ENCODE peak calls at places on chromosomes 1 and 21, in ten cellular contexts. H is transverse colon, Y is stomach, V is K562, W is GM12878, I is esophagus muscularis mucosa, J is sigmoid colon, C is suprapubic skin, B is HepG2, K is H1. R is an unnamed sample.
A peak's percentile ranks its signal among the peaks of the same experiment; 100 is the strongest.

GRCh38 chr1:227120827-227121226 is 180.7 kb downstream of the COQ8A start:
- DNase-seq in H (no peak), Y (no peak), V (no peak), W (no peak), I (no peak), J (no peak), C (no peak), B (no peak), K (no peak), R (no peak)

GRCh38 chr1:221768444-221769066 is 26.7 kb upstream of the DUSP10 start:
- DNase-seq in H (no peak), Y (no peak), V (no peak), W (no peak), I (no peak), J (no peak), C (no peak), B (peak; percentile 2), K (no peak), R (no peak)

GRCh38 chr21:16095005-16095404 is 365.2 kb downstream of the USP25 start:
- DNase-seq in H (no peak), Y (no peak), V (no peak), W (no peak), I (no peak), J (no peak), C (no peak), B (no peak), K (no peak), R (no peak)

GRCh38 chr1:57404914-57405313 is 18.9 kb downstream of the DAB1 start:
- DNase-seq in H (no peak), Y (no peak), V (no peak), W (no peak), I (no peak), J (no peak), C (no peak), B (no peak), K (no peak), R (no peak)

GRCh38 chr1:206753141-206753540 is 17.4 kb upstream of the IL19 start:
- DNase-seq in H (no peak), Y (no peak), V (no peak), W (no peak), I (no peak), J (no peak), C (no peak), B (no peak), K (no peak), R (no peak)

GRCh38 chr1:29675481-29676263 is 439.4 kb downstream of the PTPRU start:
- DNase-seq in H (no peak), Y (peak; percentile 9), V (no peak), W (no peak), I (peak; percentile 85), J (no peak), C (peak; percentile 50), B (no peak), K (peak; percentile 28), R (peak; percentile 3)

GRCh38 chr21:35336534-35336933 is 287.4 kb upstream of the RUNX1 start:
- DNase-seq in H (no peak), Y (no peak), V (peak; percentile 35), W (no peak), I (no peak), J (no peak), C (no peak), B (no peak), K (no peak), R (no peak)

GRCh38 chr1:219412772-219413171 is 200.1 kb downstream of the ZC3H11B start:
- DNase-seq in H (no peak), Y (no peak), V (no peak), W (no peak), I (no peak), J (no peak), C (no peak), B (no peak), K (no peak), R (no peak)

DNA sequence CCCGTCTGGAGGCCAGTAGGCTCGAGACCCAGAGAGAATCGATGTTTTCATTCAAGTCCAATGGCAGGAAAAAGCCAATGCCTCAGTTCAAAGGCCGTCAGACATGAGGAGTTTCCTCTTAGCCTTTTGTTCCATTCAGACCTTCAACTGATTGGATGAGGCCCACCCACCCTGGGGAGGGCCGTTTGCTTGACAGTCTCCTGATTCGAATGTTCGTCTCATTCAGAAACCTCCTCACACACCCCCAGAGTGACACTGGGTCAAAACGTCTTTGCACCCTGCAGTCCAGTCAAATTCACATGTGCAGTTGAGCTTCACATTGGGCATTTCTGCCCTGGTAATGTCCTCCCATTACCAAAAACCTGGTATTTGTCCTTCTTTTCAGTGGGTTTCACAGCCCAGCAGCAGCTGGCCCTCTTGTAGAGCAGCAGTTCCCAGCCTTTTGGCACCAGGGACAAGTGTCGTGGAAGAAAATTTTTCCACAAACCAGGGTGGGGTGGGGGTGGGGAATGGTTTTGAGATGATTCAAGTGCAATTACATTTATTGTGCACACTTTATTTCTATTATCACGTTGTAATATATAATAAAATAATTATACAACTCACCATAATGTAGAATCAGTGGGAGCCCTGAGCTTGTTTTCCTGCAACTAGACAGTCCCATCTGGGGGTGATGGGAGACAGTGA is 40.1 kb downstream of the RSPH1 start:
- DNase-seq in H (peak; percentile 7), Y (no peak), V (no peak), W (no peak), I (no peak), J (no peak), C (no peak), B (no peak), K (no peak), R (no peak)
- TF ChIP-seq POLR2AphosphoS5 in H (no peak), Y (no peak), V (no peak), W (no peak), I (no peak), J (no peak), C (no peak), B (no peak), K (no peak), R (no peak)

GRCh38 chr1:229507951-229508822 is at the start of gene NUP133:
- DNase-seq in H (peak; percentile 100), Y (peak; percentile 100), V (peak; percentile 98), W (peak; percentile 86), I (peak; percentile 100), J (peak; percentile 100), C (peak; percentile 100), B (peak; percentile 95), K (peak; percentile 99), R (peak; percentile 98)

GRCh38 chr1:229509576-229509975 is 1.4 kb upstream of the NUP133 start:
- DNase-seq in H (no peak), Y (no peak), V (peak; percentile 42), W (no peak), I (no peak), J (no peak), C (no peak), B (peak; percentile 91), K (no peak), R (no peak)

GRCh38 chr1:229508823-229509337 is 739 bp upstream of the NUP133 start:
- DNase-seq in H (no peak), Y (no peak), V (no peak), W (no peak), I (no peak), J (no peak), C (no peak), B (peak; percentile 9), K (no peak), R (no peak)

GRCh38 chr1:229507502-229507901 is 639 bp downstream of the NUP133 start:
- DNase-seq in H (no peak), Y (no peak), V (no peak), W (no peak), I (no peak), J (no peak), C (no peak), B (no peak), K (no peak), R (no peak)

GRCh38 chr1:229506633-229507032 is 1.5 kb downstream of the NUP133 start:
- DNase-seq in H (no peak), Y (no peak), V (no peak), W (no peak), I (no peak), J (no peak), C (no peak), B (no peak), K (no peak), R (no peak)
- TF ChIP-seq EP300 in H (no peak), Y (no peak), V (no peak), W (no peak), I (no peak), J (no peak), C (no peak), B (no peak), K (no peak), R (no peak)

GRCh38 chr1:177591155-177591554 is 378.7 kb downstream of the SEC16B start:
- DNase-seq in H (no peak), Y (no peak), V (no peak), W (no peak), I (no peak), J (no peak), C (no peak), B (no peak), K (no peak), R (no peak)

GRCh38 chr1:177589166-177589565 is 380.7 kb downstream of the SEC16B start:
- DNase-seq in H (no peak), Y (peak; percentile 38), V (no peak), W (no peak), I (peak; percentile 47), J (no peak), C (no peak), B (no peak), K (no peak), R (no peak)

GRCh38 chr1:177586429-177586828 is 383.4 kb downstream of the SEC16B start:
- DNase-seq in H (no peak), Y (no peak), V (no peak), W (no peak), I (no peak), J (no peak), C (no peak), B (no peak), K (no peak), R (no peak)

DNA sequence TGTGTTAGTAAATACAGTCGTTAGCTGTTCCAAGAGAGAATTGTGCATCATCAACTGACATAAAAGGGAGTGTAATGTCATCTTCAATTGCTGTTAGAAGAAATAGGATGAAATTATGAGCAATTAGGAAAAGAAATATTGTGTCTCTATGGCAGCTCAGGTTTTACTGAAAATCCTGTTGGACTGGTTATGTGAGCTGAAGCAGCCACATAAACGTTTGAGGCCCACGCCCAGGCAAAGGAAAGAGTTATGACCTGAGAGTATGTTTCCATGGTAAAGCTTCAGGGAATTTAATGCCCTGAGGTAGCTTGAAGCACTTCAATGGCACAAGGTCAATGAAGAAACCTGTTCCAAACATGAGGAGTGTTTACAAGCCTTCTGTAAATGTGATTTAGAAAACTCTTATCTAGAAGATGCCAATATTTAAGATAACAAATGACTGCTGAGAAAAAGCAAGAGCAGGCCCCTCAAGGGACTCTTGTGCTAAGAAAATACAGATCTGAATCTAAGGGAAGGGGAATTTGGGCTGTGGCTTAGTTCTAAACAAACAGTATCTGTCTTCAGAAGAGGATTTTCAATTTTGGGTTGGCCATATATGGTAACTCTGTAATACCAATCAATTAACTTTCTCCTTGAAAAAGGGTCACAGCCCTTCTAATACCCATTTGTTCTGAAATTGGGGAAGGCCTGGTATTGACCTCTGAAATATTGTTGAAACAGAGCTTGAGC is 384.2 kb downstream of the SEC16B start:
- DNase-seq in H (peak; percentile 66), Y (peak; percentile 54), V (no peak), W (peak; percentile 25), I (no peak), J (no peak), C (no peak), B (no peak), K (no peak), R (peak; percentile 51)
- TF ChIP-seq POLR2AphosphoS5 in H (peak; percentile 63), Y (no peak), V (no peak), W (no peak), I (no peak), J (no peak), C (no peak), B (no peak), K (no peak), R (no peak)

GRCh38 chr1:215835951-215836350 is 268.8 kb downstream of the KCTD3 start:
- DNase-seq in H (no peak), Y (no peak), V (no peak), W (no peak), I (no peak), J (no peak), C (no peak), B (no peak), K (no peak), R (no peak)
- TF ChIP-seq EP300 in H (no peak), Y (no peak), V (no peak), W (no peak), I (no peak), J (no peak), C (no peak), B (no peak), K (no peak), R (no peak)

R was measured in upper lobe of left lung.